ENCODE peak calls at places on chromosomes 5 and 9, in eight cellular contexts. Y is tibial nerve, M is coronary artery, W is nephron progenitor cell, P is cardiac fibroblast, N is astrocyte of the spinal cord, C is fibroblast of villous mesenchyme, H is heart left ventricle. S is an unnamed sample.

GRCh38 chr9:105297442-105298097 is 53.1 kb downstream of the SLC44A1 start:
- DNase-seq in Y (no peak), M (no peak), W (no peak), P (no peak), N (no peak), C (no peak), H (no peak), S (no peak)

GRCh38 chr9:4530375-4530774 is 40.1 kb downstream of the SLC1A1 start:
- DNase-seq in Y (no peak), M (no peak), W (no peak), P (peak; percentile 87), N (peak; percentile 63), C (peak; percentile 66), H (no peak), S (peak; percentile 61)

GRCh38 chr9:4077499-4078102 is 222.3 kb downstream of the GLIS3 start:
- DNase-seq in Y (peak; percentile 80), M (peak; percentile 86), W (peak; percentile 60), P (peak; percentile 89), N (peak; percentile 85), C (peak; percentile 77), H (peak; percentile 74), S (peak; percentile 42)

GRCh38 chr9:37555786-37556185 is 20.4 kb downstream of the FBXO10 start:
- DNase-seq in Y (no peak), M (no peak), W (no peak), P (peak; percentile 52), N (peak; percentile 47), C (peak; percentile 11), H (no peak), S (no peak)

GRCh38 chr9:130208600-130209347 is 36.6 kb downstream of the NCS1 start:
- DNase-seq in Y (no peak), M (no peak), W (no peak), P (peak; percentile 27), N (no peak), C (no peak), H (no peak), S (no peak)

GRCh38 chr5:82295144-82295543 is 17.0 kb upstream of the RPS23 start:
- DNase-seq in Y (no peak), M (no peak), W (no peak), P (peak; percentile 28), N (peak; percentile 30), C (peak; percentile 12), H (no peak), S (no peak)

GRCh38 chr5:79878721-79879336 is 112.2 kb downstream of the MTX3 start:
- DNase-seq in Y (no peak), M (no peak), W (no peak), P (no peak), N (no peak), C (peak; percentile 2), H (no peak), S (peak; percentile 36)

GRCh38 chr5:137752873-137753226 is 1.3 kb downstream of the HNRNPA0 start:
- DNase-seq in Y (peak; percentile 7), M (peak; percentile 75), W (no peak), P (peak; percentile 32), N (no peak), C (peak; percentile 26), H (peak; percentile 46), S (peak; percentile 13)

GRCh38 chr5:77952811-77953210 is 176.7 kb upstream of the TBCA start:
- DNase-seq in Y (no peak), M (no peak), W (no peak), P (peak; percentile 63), N (peak; percentile 32), C (no peak), H (no peak), S (no peak)

GRCh38 chr5:10145922-10146321 is 103.8 kb downstream of the ATPSCKMT start:
- DNase-seq in Y (no peak), M (no peak), W (no peak), P (peak; percentile 65), N (peak; percentile 32), C (peak; percentile 51), H (no peak), S (no peak)

GRCh38 chr5:133698646-133699526 is 86.5 kb upstream of the FSTL4 start:
- DNase-seq in Y (no peak), M (peak; percentile 19), W (no peak), P (no peak), N (no peak), C (no peak), H (no peak), S (peak; percentile 51)

GRCh38 chr5:141969783-141970741 is 1.2 kb downstream of the RNF14 start:
- DNase-seq in Y (no peak), M (no peak), W (no peak), P (peak; percentile 45), N (no peak), C (peak; percentile 32), H (no peak), S (peak; percentile 78)

GRCh38 chr5:166369817-166370216 is 1921.6 kb upstream of the WWC1 start:
- DNase-seq in Y (no peak), M (no peak), W (no peak), P (no peak), N (no peak), C (no peak), H (no peak), S (no peak)

GRCh38 chr5:23242891-23243290 is 264.5 kb upstream of the PRDM9 start:
- DNase-seq in Y (no peak), M (no peak), W (no peak), P (no peak), N (no peak), C (no peak), H (no peak), S (no peak)
- TF ChIP-seq CTCF in Y (no peak), M (no peak), W (no peak), P (no peak), N (no peak), C (no peak), H (no peak), S (no peak)

DNA sequence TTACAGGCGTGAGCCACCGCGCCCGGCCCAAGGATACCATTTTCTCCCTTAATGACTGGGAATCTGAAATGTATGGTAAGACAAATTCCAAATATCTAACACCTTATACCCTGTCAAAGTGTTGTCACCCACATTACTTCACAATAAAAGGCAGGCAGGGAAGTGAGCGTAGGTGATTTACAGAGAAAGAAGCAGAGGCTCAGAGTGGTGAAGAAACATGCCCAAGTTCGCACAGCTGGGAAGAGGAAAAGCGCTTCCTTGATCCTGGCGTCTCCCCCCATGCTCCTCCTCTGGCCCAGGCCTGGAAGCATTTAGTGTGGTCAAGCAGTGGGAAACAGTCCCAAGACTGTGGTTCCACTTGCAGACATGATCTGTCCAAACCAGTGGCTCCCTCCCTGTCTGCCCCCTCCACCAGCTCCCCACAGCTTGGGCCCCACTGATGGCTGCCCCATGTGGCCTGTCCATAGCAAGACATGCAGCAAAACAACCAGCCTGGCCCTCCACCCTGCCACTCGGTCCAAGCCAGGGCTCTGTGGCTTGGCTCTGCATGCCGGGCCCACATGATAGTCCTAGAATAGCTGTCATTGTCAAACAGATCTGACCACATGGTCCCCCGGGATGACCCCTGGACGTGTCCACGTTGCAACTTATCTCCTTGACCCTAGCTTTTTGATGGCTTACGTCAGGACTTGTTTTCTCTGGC is 107.2 kb downstream of the TTLL11 start:
- DNase-seq in Y (peak; percentile 33), M (peak; percentile 81), W (no peak), P (no peak), N (peak; percentile 48), C (no peak), H (peak; percentile 46), S (no peak)
- TF ChIP-seq CTCF in Y (no peak), M (no peak), W (no peak), P (no peak), N (peak; percentile 37), C (no peak), H (no peak), S (no peak)

GRCh38 chr5:53426517-53426839 is 54.0 kb upstream of the FST start:
- DNase-seq in Y (no peak), M (no peak), W (no peak), P (no peak), N (no peak), C (no peak), H (no peak), S (no peak)

GRCh38 chr5:53427965-53428364 is 52.5 kb upstream of the FST start:
- DNase-seq in Y (no peak), M (no peak), W (no peak), P (no peak), N (no peak), C (no peak), H (no peak), S (no peak)

GRCh38 chr5:53424691-53425597 is 55.5 kb upstream of the FST start:
- DNase-seq in Y (no peak), M (no peak), W (no peak), P (peak; percentile 49), N (no peak), C (no peak), H (no peak), S (no peak)

GRCh38 chr5:53426878-53427277 is 53.6 kb upstream of the FST start:
- DNase-seq in Y (no peak), M (no peak), W (no peak), P (no peak), N (no peak), C (no peak), H (no peak), S (no peak)

DNA sequence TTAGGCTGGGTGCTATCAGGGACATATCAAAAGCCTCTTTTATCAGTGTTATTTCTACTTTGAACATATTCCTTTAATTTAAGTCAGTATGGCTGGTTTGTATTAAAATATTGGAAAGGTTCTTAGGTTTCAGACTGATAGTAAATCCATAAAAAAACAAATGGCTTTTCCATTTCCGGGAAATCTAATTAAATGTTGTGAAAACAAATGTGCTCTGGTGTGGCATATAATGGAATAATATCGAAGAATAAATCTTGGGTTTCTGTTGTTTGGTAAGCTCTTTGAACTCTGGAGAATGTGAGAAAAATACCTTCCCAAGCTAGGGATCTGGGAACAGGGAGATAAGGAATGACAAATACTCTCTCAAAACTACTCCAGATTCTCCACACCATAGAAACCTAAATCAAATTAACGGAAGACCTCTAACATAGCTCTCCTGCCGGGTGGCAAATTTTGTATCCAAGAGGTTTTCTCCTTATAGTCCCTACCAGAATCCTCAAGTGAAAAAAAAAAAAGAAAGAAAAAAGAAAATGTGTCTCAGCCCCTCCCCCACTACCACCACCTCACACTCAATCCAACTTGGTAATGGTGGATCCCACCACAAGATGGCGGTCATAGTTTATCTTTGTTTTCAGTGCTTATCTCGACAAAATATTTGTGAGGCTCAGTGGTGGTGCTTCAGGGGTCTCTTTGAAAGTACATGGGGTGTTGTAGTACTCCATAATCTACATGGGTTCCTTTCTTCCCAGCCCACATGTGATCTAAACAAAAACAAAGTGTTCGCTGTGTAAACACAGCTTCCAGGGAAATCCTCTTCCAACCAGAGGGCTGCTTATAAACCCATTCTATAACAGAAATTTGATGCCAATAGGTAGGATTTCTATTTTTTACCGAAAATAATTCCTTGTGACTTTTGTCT is 54.6 kb upstream of the FST start:
- DNase-seq in Y (peak; percentile 28), M (no peak), W (peak; percentile 63), P (no peak), N (no peak), C (no peak), H (no peak), S (no peak)
- TF ChIP-seq CTCF in Y (no peak), M (no peak), W (peak; percentile 52), P (no peak), N (peak; percentile 16), C (no peak), H (no peak), S (peak; percentile 21)

DNA sequence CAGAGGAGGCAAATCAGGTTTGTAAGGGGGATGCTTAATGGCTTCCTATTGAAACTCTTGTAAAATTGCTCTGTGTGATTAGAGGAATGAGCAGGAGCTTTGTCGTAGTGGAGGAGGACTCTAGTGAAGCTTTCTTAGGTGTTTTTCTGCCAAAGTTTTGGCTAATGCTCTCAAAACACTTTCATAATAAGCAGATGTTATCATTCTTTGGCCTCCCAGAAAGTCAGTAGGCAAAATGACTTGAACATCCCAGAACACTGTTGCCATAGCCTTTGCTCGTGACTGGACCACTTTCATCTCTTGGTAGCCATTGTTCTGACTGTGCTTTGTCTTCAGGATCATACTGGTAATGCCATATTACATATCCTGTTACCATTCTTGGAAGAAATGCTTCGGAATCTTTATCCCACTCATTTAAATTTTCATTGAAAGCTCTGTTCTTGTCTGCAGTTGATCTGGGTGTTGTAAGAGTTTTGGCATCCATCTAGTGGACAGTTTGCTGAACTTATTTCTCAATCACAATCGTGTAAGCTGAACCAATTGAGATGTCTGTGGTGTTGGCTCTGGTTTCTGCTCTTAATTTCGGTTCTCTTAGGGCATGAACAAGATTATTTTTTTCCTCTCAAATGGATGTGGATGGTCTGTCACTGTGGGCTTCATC is 187.6 kb downstream of the COMMD10 start:
- DNase-seq in Y (no peak), M (no peak), W (no peak), P (peak; percentile 69), N (no peak), C (peak; percentile 83), H (no peak), S (no peak)
- TF ChIP-seq CTCF in Y (no peak), M (no peak), W (no peak), P (peak; percentile 30), N (no peak), C (peak; percentile 42), H (no peak), S (no peak)

S was measured in GM10248.